ENCODE peak calls at places on chromosomes 16 and 17, in four cellular contexts. C is kidney, A is choroid plexus epithelial cell, I is Caco-2. H is an unnamed sample.

GRCh38 chr17:28549274-28550132 is 2.9 kb downstream of the UNC119 start:
- DNase-seq in C (peak), A (no peak), I (no peak), H (no peak)

GRCh38 chr16:27452569-27453475 is 50.8 kb downstream of the IL21R start:
- DNase-seq in C (no peak), A (peak), I (no peak), H (no peak)

GRCh38 chr17:3828151-3828851 is 17.7 kb downstream of the NCBP3 start:
- DNase-seq in C (no peak), A (peak), I (no peak), H (no peak)

GRCh38 chr16:58515125-58515870 is at the start of gene SETD6:
- DNase-seq in C (peak), A (peak), I (peak), H (peak)

GRCh38 chr16:85449195-85449884 is 163.8 kb upstream of the GSE1 start:
- DNase-seq in C (no peak), A (no peak), I (no peak), H (no peak)

GRCh38 chr17:39934324-39934723 is 6.8 kb downstream of the LRRC3C start:
- DNase-seq in C (no peak), A (no peak), I (no peak), H (no peak)

GRCh38 chr16:2019500-2019899 is at the start of gene NPW:
- DNase-seq in C (peak), A (no peak), I (peak), H (no peak)

GRCh38 chr16:8753411-8754054 is 43.9 kb downstream of the TMEM186 start:
- DNase-seq in C (no peak), A (no peak), I (peak), H (no peak)

GRCh38 chr16:89443727-89444084 is 46.7 kb downstream of the ANKRD11 start:
- DNase-seq in C (peak), A (no peak), I (no peak), H (no peak)

GRCh38 chr16:57752581-57753447 is 17.2 kb downstream of the KATNB1 start:
- DNase-seq in C (peak), A (no peak), I (peak), H (no peak)

DNA sequence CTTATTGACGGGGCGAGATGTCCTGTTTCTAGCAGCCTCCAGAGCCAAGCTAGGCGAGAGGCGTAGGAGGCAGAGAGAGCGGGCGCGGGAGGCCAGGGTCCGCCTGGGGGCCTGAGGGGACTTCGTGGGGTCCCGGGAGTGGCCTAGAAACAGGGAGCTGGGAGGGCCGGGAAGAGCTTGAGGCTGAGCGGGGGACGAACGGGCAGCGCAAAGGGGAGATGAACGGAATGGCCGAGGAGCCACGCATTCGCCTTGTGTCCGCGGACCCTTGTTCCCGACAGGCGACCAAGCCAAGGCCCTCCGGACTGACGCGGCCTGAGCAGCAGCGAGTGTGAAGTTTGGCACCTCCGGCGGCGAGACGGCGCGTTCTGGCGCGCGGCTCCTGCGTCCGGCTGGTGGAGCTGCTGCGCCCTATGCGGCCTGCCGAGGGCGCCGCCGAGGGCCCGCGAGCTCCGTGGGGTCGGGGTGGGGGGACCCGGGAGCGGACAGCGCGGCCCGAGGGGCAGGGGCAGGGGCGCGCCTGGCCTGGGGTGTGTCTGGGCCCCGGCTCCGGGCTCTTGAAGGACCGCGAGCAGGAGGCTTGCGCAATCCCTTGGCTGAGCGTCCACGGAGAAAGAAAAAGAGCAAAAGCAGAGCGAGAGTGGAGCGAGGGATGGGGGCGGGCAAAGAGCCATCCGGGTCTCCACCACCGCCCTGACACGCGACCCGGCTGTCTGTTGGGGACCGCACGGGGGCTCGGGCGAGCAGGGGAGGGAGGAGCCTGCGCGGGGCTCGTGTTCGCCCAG is 1.2 kb upstream of the CBX4 start:
- DNase-seq in C (peak), A (peak), I (peak), H (peak)
- H3K4me3 ChIP-seq in C (no peak), A (no peak), I (peak), H (peak)

GRCh38 chr17:41972571-41973411 is 6.2 kb downstream of the CNP start:
- DNase-seq in C (peak), A (peak), I (no peak), H (no peak)
- TF ChIP-seq CTCF in C (no peak), A (no peak), I (no peak), H (no peak)

GRCh38 chr17:80930335-80931040 is 61.2 kb upstream of the CHMP6 start:
- DNase-seq in C (peak), A (no peak), I (no peak), H (no peak)
- H3K4me3 ChIP-seq in C (no peak), A (no peak), I (no peak), H (no peak)

GRCh38 chr17:34895388-34895787 is 65.9 kb downstream of the CCT6B start:
- DNase-seq in C (no peak), A (no peak), I (peak), H (no peak)

GRCh38 chr17:34894971-34895370 is 66.3 kb downstream of the CCT6B start:
- DNase-seq in C (no peak), A (no peak), I (no peak), H (no peak)

GRCh38 chr17:34892864-34893263 is 68.4 kb downstream of the CCT6B start:
- DNase-seq in C (no peak), A (peak), I (peak), H (peak)
- TF ChIP-seq CTCF in C (peak), A (peak), I (peak), H (peak)

H was measured in cardiac muscle cell.